ENCODE peak calls at places on chromosomes 5 and 9, in four cellular contexts. X is GM12865, L is AG09309, O is Calu3. B is an unnamed sample.

GRCh38 chr9:128614728-128615127 is 41.9 kb downstream of the DYNC2I2 start:
- DNase-seq in L (no peak), O (no peak), X (no peak), B (no peak)

GRCh38 chr5:102801375-102801774 is 46.3 kb downstream of the PAM start:
- DNase-seq in L (no peak), X (no peak), O (no peak), B (no peak)

GRCh38 chr9:24464321-24464951 is 81.3 kb downstream of the IZUMO3 start:
- DNase-seq in O (no peak), L (no peak), X (no peak), B (no peak)

GRCh38 chr9:72185561-72185960 is 36.3 kb downstream of the GDA start:
- DNase-seq in O (no peak), X (no peak), L (peak; percentile 10), B (no peak)

GRCh38 chr9:129108805-129109370 is 1.7 kb downstream of the CRAT start:
- DNase-seq in X (no peak), L (no peak), O (no peak), B (no peak)

GRCh38 chr9:33467526-33467925 is 6.2 kb downstream of the NOL6 start:
- DNase-seq in X (no peak), O (no peak), L (no peak), B (peak; percentile 10)

GRCh38 chr5:57221049-57221568 is 47.2 kb downstream of the GPBP1 start:
- DNase-seq in O (peak; percentile 63), X (peak; percentile 75), L (peak; percentile 14), B (peak; percentile 40)

GRCh38 chr9:2622361-2623045 is 916 bp downstream of the VLDLR start:
- DNase-seq in X (no peak), O (peak; percentile 21), L (no peak), B (peak; percentile 38)

GRCh38 chr9:86097510-86098224 is 1.7 kb downstream of the GOLM1 start:
- DNase-seq in L (no peak), O (no peak), X (no peak), B (no peak)

GRCh38 chr9:119004618-119004990 is 364.6 kb downstream of the BRINP1 start:
- DNase-seq in X (no peak), L (peak; percentile 35), O (no peak), B (no peak)

GRCh38 chr9:3177362-3177761 is 333.5 kb upstream of the PUM3 start:
- DNase-seq in L (no peak), X (no peak), O (no peak), B (no peak)

GRCh38 chr5:149011084-149011483 is 51.8 kb downstream of the SH3TC2 start:
- DNase-seq in O (peak; percentile 74), L (no peak), X (no peak), B (no peak)

GRCh38 chr9:137224850-137225694 is at the start of gene CYSRT1:
- DNase-seq in O (peak; percentile 62), X (no peak), L (no peak), B (no peak)

GRCh38 chr9:106693546-106693945 is 169.4 kb upstream of the ZNF462 start:
- DNase-seq in O (no peak), L (no peak), X (no peak), B (no peak)

GRCh38 chr9:13956107-13956506 is 357.8 kb downstream of the NFIB start:
- DNase-seq in X (no peak), L (peak; percentile 24), O (no peak), B (no peak)

GRCh38 chr5:153559926-153560325 is 69.5 kb downstream of the GRIA1 start:
- DNase-seq in L (no peak), X (no peak), O (no peak), B (no peak)

GRCh38 chr5:61768692-61769281 is 436.7 kb downstream of the ZSWIM6 start:
- DNase-seq in X (peak; percentile 63), L (no peak), O (peak; percentile 71), B (peak; percentile 38)

GRCh38 chr5:54103871-54104270 is 206.5 kb downstream of the ARL15 start:
- DNase-seq in X (no peak), O (no peak), L (no peak), B (no peak)

GRCh38 chr5:163089926-163090325 is 347.5 kb upstream of the CCNG1 start:
- DNase-seq in L (no peak), O (no peak), X (no peak), B (no peak)

GRCh38 chr5:179264641-179265528 is 80.4 kb downstream of the ADAMTS2 start:
- DNase-seq in L (no peak), X (no peak), O (no peak), B (no peak)

GRCh38 chr5:124253421-124253820 is 493.0 kb downstream of the ZNF608 start:
- DNase-seq in L (no peak), X (no peak), O (no peak), B (no peak)

GRCh38 chr5:167964529-167964928 is 326.9 kb upstream of the WWC1 start:
- DNase-seq in O (no peak), X (no peak), L (no peak), B (no peak)
- TF ChIP-seq CTCF in O (no peak), X (no peak), L (peak; percentile 37), B (no peak)

DNA sequence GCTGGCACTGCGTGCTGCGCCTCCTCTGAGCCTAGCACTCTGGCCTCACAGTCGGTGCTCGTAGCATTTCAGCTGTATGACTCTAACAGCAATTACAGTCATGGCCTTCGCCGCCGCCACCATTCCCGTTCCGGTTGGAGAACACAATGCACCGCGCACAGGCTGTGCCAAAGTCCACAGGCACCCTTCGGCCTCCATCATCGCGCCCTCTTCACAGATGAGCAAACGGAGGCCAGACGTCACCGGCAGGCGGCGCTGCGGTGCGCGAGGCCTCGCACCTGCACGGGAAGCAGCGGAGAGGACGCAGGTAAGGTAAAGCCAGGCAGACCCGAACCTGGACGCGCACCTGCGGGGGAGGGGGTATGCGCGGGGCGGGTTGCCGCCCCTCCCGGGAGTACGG is 128.9 kb downstream of the BARX1 start:
- DNase-seq in O (no peak), L (no peak), X (peak; percentile 43), B (peak; percentile 43)
- TF ChIP-seq CTCF in O (no peak), L (peak; percentile 29), X (peak; percentile 74), B (peak; percentile 40)

GRCh38 chr5:158516521-158516920 is 583.2 kb downstream of the EBF1 start:
- DNase-seq in O (no peak), L (no peak), X (no peak), B (no peak)

GRCh38 chr5:158525663-158526062 is 574.1 kb downstream of the EBF1 start:
- DNase-seq in X (no peak), L (no peak), O (no peak), B (no peak)

GRCh38 chr5:158522761-158523160 is 577.0 kb downstream of the EBF1 start:
- DNase-seq in L (peak; percentile 11), O (no peak), X (no peak), B (no peak)

GRCh38 chr5:158519433-158520025 is 580.2 kb downstream of the EBF1 start:
- DNase-seq in O (no peak), L (no peak), X (no peak), B (no peak)

DNA sequence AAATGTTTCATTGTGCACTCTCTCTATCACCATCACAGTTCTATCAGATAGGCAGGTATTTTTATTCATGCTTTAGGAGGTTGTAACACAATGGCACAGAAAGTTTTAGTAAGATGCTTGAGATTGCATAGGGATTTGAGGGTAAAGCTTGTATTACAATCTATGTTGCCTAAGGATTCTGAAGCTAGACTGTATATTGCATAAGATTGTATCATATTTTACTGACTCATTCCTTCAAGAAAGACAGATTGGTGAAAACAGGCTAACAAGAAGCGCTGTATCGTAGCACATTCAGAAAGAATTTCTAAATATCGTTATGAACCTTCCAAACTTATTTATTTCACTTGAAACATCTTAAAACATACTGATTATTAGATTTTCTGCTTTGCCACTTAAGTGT is 577.7 kb downstream of the EBF1 start:
- DNase-seq in O (no peak), L (peak; percentile 40), X (no peak), B (no peak)
- TF ChIP-seq CTCF in O (no peak), L (no peak), X (no peak), B (no peak)

GRCh38 chr5:95284512-95285405 is at the start of gene MCTP1:
- DNase-seq in L (no peak), X (peak; percentile 8), O (peak; percentile 60), B (peak; percentile 36)

GRCh38 chr5:95285406-95285761 is 490 bp upstream of the MCTP1 start:
- DNase-seq in X (peak; percentile 3), O (no peak), L (no peak), B (no peak)

GRCh38 chr5:95281211-95281610 is 3.7 kb downstream of the MCTP1 start:
- DNase-seq in L (no peak), X (no peak), O (no peak), B (no peak)

GRCh38 chr5:95283022-95283615 is 1.8 kb downstream of the MCTP1 start:
- DNase-seq in X (no peak), L (no peak), O (no peak), B (no peak)

GRCh38 chr5:95283761-95284511 is 958 bp downstream of the MCTP1 start:
- DNase-seq in L (no peak), X (peak; percentile 33), O (peak; percentile 78), B (peak; percentile 63)
- TF ChIP-seq CTCF in L (peak; percentile 49), X (peak; percentile 35), O (peak; percentile 76), B (peak; percentile 50)

GRCh38 chr5:43313854-43314457 is 744 bp upstream of the HMGCS1 start:
- DNase-seq in L (no peak), O (peak; percentile 24), X (peak; percentile 23), B (no peak)

GRCh38 chr5:43314724-43315123 is 1.5 kb upstream of the HMGCS1 start:
- DNase-seq in X (no peak), O (peak; percentile 24), L (no peak), B (no peak)

GRCh38 chr5:43312076-43312620 is 1.1 kb downstream of the HMGCS1 start:
- DNase-seq in L (no peak), O (no peak), X (no peak), B (no peak)

GRCh38 chr5:43312699-43313034 is 545 bp downstream of the HMGCS1 start:
- DNase-seq in X (no peak), O (no peak), L (no peak), B (no peak)

DNA sequence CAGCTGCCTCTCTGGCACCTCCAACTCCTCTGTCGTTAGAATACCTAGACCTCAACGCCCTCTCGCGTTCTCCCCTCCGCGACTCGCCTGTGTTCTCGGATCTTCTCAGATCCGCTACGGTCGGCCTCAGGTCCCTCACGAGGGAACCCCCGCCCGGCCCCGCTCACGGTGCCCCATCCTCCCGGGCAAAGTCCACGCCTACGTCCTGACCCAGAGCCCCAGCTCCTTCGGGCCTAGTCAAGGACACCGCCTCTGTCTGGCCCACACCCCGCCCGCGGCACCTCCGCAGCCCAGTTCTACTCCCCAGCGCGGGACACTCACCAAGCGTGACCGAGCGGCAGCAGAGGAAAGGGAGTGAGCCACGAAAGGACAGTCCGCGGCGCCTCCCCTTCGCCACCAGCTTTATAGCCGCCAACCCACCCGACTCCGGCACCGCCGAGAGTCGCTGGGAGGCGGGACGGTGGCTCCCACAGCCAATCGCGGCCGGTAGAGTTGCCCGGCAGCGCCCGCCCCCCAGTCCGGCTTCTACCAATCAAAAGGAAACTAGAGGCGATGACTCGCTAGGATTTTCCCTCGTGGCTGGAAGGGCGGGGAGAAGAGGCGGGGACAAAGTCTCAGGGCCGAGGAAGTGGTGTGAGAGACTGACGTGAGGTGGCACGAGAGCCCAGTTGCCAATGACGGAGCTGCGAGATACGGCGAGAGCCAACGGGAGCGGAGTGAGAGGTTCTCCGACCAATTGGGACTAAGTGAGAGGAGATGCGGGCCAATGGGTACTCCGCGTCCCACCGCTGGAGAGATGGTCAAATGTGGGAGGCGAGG is at the start of gene HMGCS1:
- DNase-seq in X (peak; percentile 100), O (peak; percentile 99), L (peak; percentile 97), B (peak; percentile 97)
- TF ChIP-seq CTCF in X (no peak), O (no peak), L (no peak), B (no peak)

GRCh38 chr5:170722316-170722715 is 61.2 kb upstream of the GABRP start:
- DNase-seq in O (no peak), X (no peak), L (no peak), B (no peak)
- TF ChIP-seq CTCF in O (no peak), X (no peak), L (no peak), B (no peak)

B was measured in GM10248.